ENCODE peak calls at places on chromosome 4, in ten cellular contexts. H, D, M, A, V, U, Y, I, F and X are unnamed samples.

GRCh38 chr4:112075129-112075753 is 70.0 kb upstream of the FAM241A start:
- DNase-seq in I (peak), F (peak), V (peak), M (peak), Y (peak), D (peak), H (peak), A (peak), U (peak), X (no peak)

GRCh38 chr4:40261246-40262078 is 64.6 kb downstream of the RHOH start:
- DNase-seq in V (no peak), H (peak), A (peak), F (peak), Y (no peak), U (no peak), M (no peak), D (no peak), I (no peak), X (no peak)

GRCh38 chr4:8302331-8302730 is 32.8 kb downstream of the HTRA3 start:
- DNase-seq in F (no peak), U (no peak), I (no peak), M (no peak), A (no peak), V (no peak), D (no peak), Y (no peak), H (no peak), X (no peak)

GRCh38 chr4:89254847-89255246 is 52.8 kb downstream of the GPRIN3 start:
- DNase-seq in U (peak), V (no peak), F (peak), Y (peak), M (peak), D (no peak), A (peak), I (peak), H (peak), X (no peak)

GRCh38 chr4:125283702-125284279 is 31.0 kb upstream of the FAT4 start:
- DNase-seq in I (no peak), U (peak), V (peak), F (peak), H (peak), D (no peak), M (peak), A (peak), Y (peak), X (no peak)

GRCh38 chr4:75630174-75630931 is at the start of gene CDKL2:
- DNase-seq in V (peak), M (peak), A (peak), H (no peak), D (peak), Y (peak), I (peak), F (peak), U (peak), X (no peak)

GRCh38 chr4:113893546-113893945 is 85.9 kb downstream of the ARSJ start:
- DNase-seq in D (no peak), V (no peak), H (peak), F (no peak), I (no peak), Y (no peak), A (no peak), M (no peak), U (peak), X (no peak)

GRCh38 chr4:141922224-141922623 is 285.8 kb downstream of the IL15 start:
- DNase-seq in H (no peak), M (peak), I (no peak), A (no peak), U (no peak), V (peak), Y (no peak), F (no peak), D (no peak), X (no peak)

GRCh38 chr4:69717778-69718177 is 42.6 kb downstream of the SULT1B1 start:
- DNase-seq in U (no peak), H (no peak), V (no peak), M (no peak), F (no peak), I (no peak), A (no peak), Y (no peak), D (no peak), X (no peak)

GRCh38 chr4:80036306-80036705 is 36.7 kb downstream of the ANTXR2 start:
- DNase-seq in Y (no peak), V (no peak), M (no peak), F (peak), U (no peak), I (no peak), D (no peak), A (no peak), H (no peak), X (no peak)

GRCh38 chr4:140213116-140213515 is 59.1 kb upstream of the MAML3 start:
- DNase-seq in V (no peak), F (no peak), A (no peak), H (no peak), D (no peak), Y (no peak), U (peak), I (no peak), M (no peak), X (no peak)

GRCh38 chr4:98557497-98557896 is 100.9 kb downstream of the TSPAN5 start:
- DNase-seq in U (peak), M (peak), F (peak), H (no peak), V (peak), I (no peak), A (no peak), D (no peak), Y (peak), X (no peak)

GRCh38 chr4:12445711-12446110 is 1017.0 kb upstream of the HS3ST1 start:
- DNase-seq in A (no peak), D (no peak), F (no peak), U (no peak), H (no peak), I (no peak), V (no peak), M (no peak), Y (no peak), X (no peak)

GRCh38 chr4:183515411-183515810 is 10.6 kb downstream of the ING2 start:
- DNase-seq in V (peak), D (no peak), U (no peak), A (no peak), M (peak), F (no peak), Y (no peak), H (no peak), I (no peak), X (no peak)

GRCh38 chr4:19164334-19164733 is 1087.4 kb upstream of the SLIT2 start:
- DNase-seq in A (no peak), H (no peak), I (no peak), V (no peak), Y (no peak), F (peak), U (no peak), D (no peak), M (no peak), X (no peak)

GRCh38 chr4:41028392-41029076 is 185.8 kb downstream of the APBB2 start:
- DNase-seq in V (peak), F (no peak), A (no peak), D (no peak), Y (no peak), M (peak), U (no peak), I (no peak), H (no peak), X (no peak)

GRCh38 chr4:114036864-114037263 is 57.4 kb upstream of the ARSJ start:
- DNase-seq in D (no peak), V (no peak), Y (no peak), H (no peak), U (no peak), I (no peak), M (no peak), A (no peak), F (no peak), X (no peak)

GRCh38 chr4:59457576-59457975 is 1742.5 kb upstream of the ADGRL3 start:
- DNase-seq in D (no peak), M (no peak), Y (no peak), H (no peak), F (no peak), I (no peak), U (no peak), V (no peak), A (peak), X (no peak)

GRCh38 chr4:169132561-169133305 is 122.7 kb upstream of the CBR4 start:
- DNase-seq in A (no peak), H (no peak), V (no peak), U (no peak), Y (no peak), D (no peak), F (no peak), M (no peak), I (no peak), X (no peak)

GRCh38 chr4:179941911-179942310 is 2301.3 kb upstream of the TENM3 start:
- DNase-seq in D (no peak), F (no peak), A (no peak), M (peak), Y (no peak), U (no peak), H (no peak), V (peak), I (no peak), X (no peak)

GRCh38 chr4:143921160-143921559 is 15.8 kb upstream of the GYPE start:
- DNase-seq in H (no peak), I (no peak), A (no peak), D (no peak), U (no peak), Y (no peak), F (no peak), M (no peak), V (no peak), X (no peak)

GRCh38 chr4:1041147-1041935 is 29.9 kb downstream of the FGFRL1 start:
- DNase-seq in H (no peak), A (peak), M (peak), D (no peak), F (no peak), Y (no peak), V (peak), I (no peak), U (peak), X (no peak)
- H3K9ac ChIP-seq in H (no peak), A (no peak), M (no peak), D (peak), F (no peak), Y (peak), V (peak), I (no peak), U (peak), X (no peak)

GRCh38 chr4:134601706-134602105 is 400.1 kb upstream of the PABPC4L start:
- DNase-seq in U (no peak), V (no peak), A (no peak), Y (no peak), H (no peak), I (no peak), F (no peak), M (no peak), D (no peak), X (no peak)
- H3K9ac ChIP-seq in U (no peak), V (no peak), A (no peak), Y (no peak), H (no peak), I (no peak), F (no peak), M (no peak), D (no peak), X (no peak)

GRCh38 chr4:177455591-177455990 is 13.4 kb upstream of the AGA start:
- DNase-seq in F (peak), U (no peak), A (no peak), H (no peak), V (peak), M (peak), I (no peak), Y (no peak), D (no peak), X (peak)
- H3K9ac ChIP-seq in F (no peak), U (no peak), A (no peak), H (no peak), V (no peak), M (no peak), I (no peak), Y (no peak), D (no peak), X (peak)

GRCh38 chr4:172982151-172982590 is 186.4 kb upstream of the GALNT7 start:
- DNase-seq in F (no peak), V (peak), I (no peak), D (no peak), Y (peak), H (no peak), U (peak), A (no peak), M (peak), X (no peak)

GRCh38 chr4:172978848-172979247 is 189.8 kb upstream of the GALNT7 start:
- DNase-seq in H (no peak), U (no peak), D (no peak), Y (no peak), M (no peak), V (no peak), F (no peak), I (no peak), A (no peak), X (no peak)

GRCh38 chr4:172983014-172983413 is 185.6 kb upstream of the GALNT7 start:
- DNase-seq in M (peak), F (no peak), A (no peak), I (no peak), Y (no peak), U (no peak), D (no peak), V (peak), H (no peak), X (no peak)

GRCh38 chr4:172979332-172979731 is 189.3 kb upstream of the GALNT7 start:
- DNase-seq in I (no peak), H (no peak), D (no peak), U (no peak), Y (no peak), A (no peak), M (no peak), V (no peak), F (no peak), X (no peak)

GRCh38 chr4:172980178-172980577 is 188.4 kb upstream of the GALNT7 start:
- DNase-seq in V (no peak), M (no peak), H (no peak), Y (no peak), I (no peak), A (no peak), D (no peak), U (no peak), F (no peak), X (no peak)
- H3K9ac ChIP-seq in V (no peak), M (no peak), H (no peak), Y (no peak), I (no peak), A (no peak), D (no peak), U (no peak), F (no peak), X (no peak)

GRCh38 chr4:83036991-83037390 is 2.0 kb downstream of the COPS4 start:
- DNase-seq in H (no peak), V (no peak), A (no peak), M (no peak), U (no peak), D (no peak), F (no peak), Y (no peak), I (no peak), X (no peak)
- H3K9ac ChIP-seq in H (peak), V (no peak), A (no peak), M (no peak), U (no peak), D (no peak), F (no peak), Y (no peak), I (no peak), X (peak)

DNA sequence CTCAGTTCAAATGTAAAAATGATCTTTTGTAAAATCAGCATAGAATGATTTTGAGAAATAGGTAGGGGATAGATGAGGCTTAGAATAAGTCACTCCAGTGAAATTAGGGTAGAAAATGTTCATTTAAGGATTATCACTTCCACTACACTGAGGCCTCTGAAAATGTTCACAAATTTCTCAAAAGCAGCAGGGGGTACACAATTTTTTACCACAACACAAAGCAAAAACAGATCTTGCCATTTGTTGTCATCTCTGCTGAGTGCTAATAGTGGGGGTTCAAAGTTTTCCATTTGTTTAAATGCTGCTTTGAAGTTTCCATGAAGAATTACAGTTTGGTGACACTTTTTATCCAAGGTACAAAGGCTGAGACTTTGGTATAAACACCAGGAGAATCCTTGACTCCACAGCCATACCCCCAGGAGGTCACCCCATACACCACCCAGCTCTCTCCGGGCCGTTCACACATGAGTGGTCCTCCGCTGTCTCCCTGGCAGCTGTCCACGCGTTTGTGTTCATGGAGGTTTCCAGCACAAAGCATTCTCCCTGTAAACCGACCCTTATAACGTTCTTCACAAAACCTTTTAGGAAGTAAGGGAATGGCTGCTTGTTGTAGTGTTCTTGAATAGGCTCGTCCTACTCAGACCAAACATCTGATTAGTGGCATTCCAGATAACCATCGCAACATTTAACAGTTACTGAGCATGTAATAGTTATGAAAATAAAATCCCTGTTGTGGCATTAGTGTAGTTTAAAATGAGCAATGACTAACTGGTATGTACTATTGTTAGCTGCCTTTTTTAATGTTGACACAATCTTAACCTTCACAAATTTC is 71.0 kb downstream of the PRSS12 start:
- DNase-seq in A (peak), H (peak), F (peak), M (peak), U (no peak), V (peak), I (peak), Y (no peak), D (no peak), X (no peak)
- H3K9ac ChIP-seq in A (no peak), H (no peak), F (no peak), M (peak), U (no peak), V (peak), I (no peak), Y (no peak), D (no peak), X (no peak)

GRCh38 chr4:186623546-186623945 is 68.2 kb upstream of the MTNR1A start:
- DNase-seq in A (no peak), H (no peak), M (peak), Y (no peak), U (no peak), I (no peak), F (no peak), D (no peak), V (peak), X (no peak)
- H3K9ac ChIP-seq in A (no peak), H (no peak), M (no peak), Y (no peak), U (no peak), I (no peak), F (no peak), D (no peak), V (peak), X (no peak)

GRCh38 chr4:145830699-145831098 is 107.9 kb downstream of the ZNF827 start:
- DNase-seq in A (no peak), F (no peak), Y (no peak), D (no peak), M (no peak), V (no peak), H (no peak), I (no peak), U (no peak), X (no peak)
- H3K9ac ChIP-seq in A (no peak), F (no peak), Y (no peak), D (no peak), M (no peak), V (no peak), H (no peak), I (no peak), U (no peak), X (no peak)